ENCODE peak calls at places on chromosomes 2 and 18, in six cellular contexts. B is NCI-H2081 treated with DMSO at 0.1 percent for 48 hours, X is pulmonary artery endothelial cell, D is GDM1, J is astrocyte of the spinal cord, W is uterus. U is an unnamed sample.

GRCh38 chr2:44137872-44138551 is 30.7 kb upstream of the PPM1B start:
- DNase-seq in B (no peak), X (no peak), D (no peak), J (no peak), W (no peak), U (no peak)

GRCh38 chr2:144835634-144836351 is 315.9 kb upstream of the ZEB2 start:
- DNase-seq in B (no peak), X (peak), D (no peak), J (peak), W (no peak), U (peak)

GRCh38 chr2:64192570-64193192 is 48.5 kb upstream of the PELI1 start:
- DNase-seq in B (no peak), X (no peak), D (no peak), J (no peak), W (no peak), U (no peak)

GRCh38 chr18:8816805-8817204 is 111.4 kb downstream of the MTCL1 start:
- DNase-seq in B (no peak), X (no peak), D (no peak), J (peak), W (no peak), U (no peak)

GRCh38 chr2:203987959-203988358 is 51.4 kb downstream of the ICOS start:
- DNase-seq in B (no peak), X (no peak), D (no peak), J (no peak), W (no peak), U (no peak)

GRCh38 chr18:25351773-25352628 is at the start of gene ZNF521:
- DNase-seq in B (peak), X (peak), D (peak), J (peak), W (peak), U (peak)

GRCh38 chr18:6629635-6630140 is 99.8 kb upstream of the ARHGAP28 start:
- DNase-seq in B (no peak), X (no peak), D (no peak), J (peak), W (no peak), U (no peak)

GRCh38 chr2:161814008-161814660 is 189.9 kb downstream of the SLC4A10 start:
- DNase-seq in B (no peak), X (no peak), D (no peak), J (no peak), W (no peak), U (no peak)

GRCh38 chr2:209864716-209865295 is 93.2 kb downstream of the UNC80 start:
- DNase-seq in B (no peak), X (no peak), D (no peak), J (no peak), W (no peak), U (no peak)

GRCh38 chr2:1887915-1888314 is 143.6 kb upstream of the PXDN start:
- DNase-seq in B (no peak), X (no peak), D (no peak), J (no peak), W (no peak), U (peak)

GRCh38 chr18:61833387-61833786 is 59.4 kb downstream of the RNF152 start:
- DNase-seq in B (no peak), X (peak), D (no peak), J (peak), W (no peak), U (no peak)